ENCODE peak calls at places on chromosome 15, in five cellular contexts. S, M, J, T and X are unnamed samples.

GRCh38 chr15:90358124-90359033 is 6.3 kb downstream of the ZNF774 start:
- DNase-seq in S (no peak), M (no peak), J (no peak), T (peak), X (no peak)

GRCh38 chr15:77402740-77403379 is 17.0 kb downstream of the PEAK1 start:
- DNase-seq in S (no peak), M (no peak), J (no peak), T (no peak), X (no peak)

GRCh38 chr15:68427366-68427765 is 4.6 kb downstream of the ITGA11 start:
- DNase-seq in S (no peak), M (no peak), J (no peak), T (no peak), X (no peak)

GRCh38 chr15:29822685-29823459 is 604 bp upstream of the TJP1 start:
- DNase-seq in S (peak), M (peak), J (peak), T (no peak), X (peak)

GRCh38 chr15:62063851-62064635 is 2.7 kb upstream of the C2CD4A start:
- DNase-seq in S (no peak), M (no peak), J (no peak), T (no peak), X (no peak)

GRCh38 chr15:77030928-77031375 is 36.0 kb downstream of the PSTPIP1 start:
- DNase-seq in S (peak), M (peak), J (no peak), T (no peak), X (no peak)

GRCh38 chr15:23035964-23036566 is 3.3 kb downstream of the TUBGCP5 start:
- DNase-seq in S (no peak), M (no peak), J (no peak), T (peak), X (no peak)

GRCh38 chr15:69903476-69904295 is 194.0 kb downstream of the TLE3 start:
- DNase-seq in S (no peak), M (no peak), J (no peak), T (no peak), X (no peak)

GRCh38 chr15:89912145-89912673 is 543 bp downstream of the ARPIN start:
- DNase-seq in S (no peak), M (peak), J (peak), T (no peak), X (peak)

GRCh38 chr15:39628131-39628482 is 47.2 kb downstream of the THBS1 start:
- DNase-seq in S (no peak), M (no peak), J (no peak), T (no peak), X (peak)

GRCh38 chr15:85479071-85479647 is 98.8 kb downstream of the AKAP13 start:
- DNase-seq in S (no peak), M (no peak), J (no peak), T (no peak), X (no peak)

GRCh38 chr15:57319226-57319918 is 56.9 kb upstream of the CGNL1 start:
- DNase-seq in S (no peak), M (peak), J (no peak), T (no peak), X (no peak)

GRCh38 chr15:25770618-25771369 is 92.3 kb downstream of the ATP10A start:
- DNase-seq in S (no peak), M (peak), J (no peak), T (no peak), X (no peak)

GRCh38 chr15:90006217-90007088 is 5.3 kb downstream of the ZNF710 start:
- DNase-seq in S (no peak), M (no peak), J (no peak), T (no peak), X (no peak)

GRCh38 chr15:57992761-57993295 is 72.7 kb downstream of the ALDH1A2 start:
- DNase-seq in S (no peak), M (no peak), J (no peak), T (no peak), X (no peak)

GRCh38 chr15:26125664-26126063 is 262.5 kb upstream of the ATP10A start:
- DNase-seq in S (no peak), M (no peak), J (no peak), T (no peak), X (no peak)

GRCh38 chr15:52236015-52236414 is 44.8 kb upstream of the GNB5 start:
- DNase-seq in S (no peak), M (no peak), J (no peak), T (peak), X (no peak)

GRCh38 chr15:100224206-100225185 is 117.3 kb downstream of the ADAMTS17 start:
- DNase-seq in S (no peak), M (no peak), J (peak), T (peak), X (no peak)

GRCh38 chr15:79129235-79129634 is 38.7 kb upstream of the RASGRF1 start:
- DNase-seq in S (no peak), M (no peak), J (no peak), T (no peak), X (no peak)

GRCh38 chr15:90581771-90582471 is 52.2 kb downstream of the CRTC3 start:
- DNase-seq in S (no peak), M (no peak), J (no peak), T (no peak), X (no peak)

GRCh38 chr15:47750030-47750739 is 32.9 kb downstream of the SEMA6D start:
- DNase-seq in S (no peak), M (no peak), J (no peak), T (no peak), X (no peak)

GRCh38 chr15:72445426-72445825 is 28.7 kb upstream of the ARIH1 start:
- DNase-seq in S (no peak), M (no peak), J (no peak), T (no peak), X (no peak)

GRCh38 chr15:67997996-67998395 is 56.1 kb upstream of the PIAS1 start:
- DNase-seq in S (no peak), M (no peak), J (no peak), T (peak), X (no peak)

GRCh38 chr15:85329561-85330421 is 50.6 kb upstream of the AKAP13 start:
- DNase-seq in S (no peak), M (no peak), J (no peak), T (peak), X (no peak)

GRCh38 chr15:79610021-79610420 is 177.9 kb downstream of the MINAR1 start:
- DNase-seq in S (no peak), M (no peak), J (no peak), T (no peak), X (no peak)

GRCh38 chr15:34973512-34973911 is 4.0 kb upstream of the AQR start:
- DNase-seq in S (no peak), M (no peak), J (no peak), T (no peak), X (no peak)

GRCh38 chr15:78298983-78299301 is 467 bp downstream of the SKIC8 start:
- DNase-seq in S (no peak), M (no peak), J (no peak), T (peak), X (no peak)

GRCh38 chr15:33149919-33150318 is 44.6 kb downstream of the FMN1 start:
- DNase-seq in S (no peak), M (no peak), J (no peak), T (no peak), X (no peak)

GRCh38 chr15:46091860-46092450 is 457.1 kb downstream of the SQOR start:
- DNase-seq in S (no peak), M (no peak), J (no peak), T (peak), X (peak)

GRCh38 chr15:64622410-64623260 is 152.8 kb downstream of the RBPMS2 start:
- DNase-seq in S (no peak), M (no peak), J (no peak), T (no peak), X (no peak)

GRCh38 chr15:101498731-101499480 is 9.4 kb upstream of the PCSK6 start:
- DNase-seq in S (no peak), M (no peak), J (no peak), T (no peak), X (no peak)

GRCh38 chr15:37289109-37289765 is 188.9 kb upstream of the MEIS2 start:
- DNase-seq in S (no peak), M (no peak), J (no peak), T (peak), X (no peak)

GRCh38 chr15:100999369-100999768 is 80.2 kb downstream of the LRRK1 start:
- DNase-seq in S (no peak), M (no peak), J (no peak), T (no peak), X (no peak)

GRCh38 chr15:57784081-57784488 is 77.6 kb downstream of the POLR2M start:
- DNase-seq in S (no peak), M (no peak), J (no peak), T (no peak), X (peak)

GRCh38 chr15:70299931-70300858 is 202.5 kb upstream of the TLE3 start:
- DNase-seq in S (no peak), M (no peak), J (no peak), T (no peak), X (no peak)

GRCh38 chr15:59594493-59594942 is 17.1 kb upstream of the GCNT3 start:
- DNase-seq in S (no peak), M (no peak), J (no peak), T (no peak), X (no peak)

GRCh38 chr15:99155961-99156443 is 51.1 kb downstream of the SYNM start:
- DNase-seq in S (no peak), M (no peak), J (no peak), T (peak), X (no peak)

GRCh38 chr15:84818221-84819131 is 1.3 kb downstream of the ALPK3 start:
- DNase-seq in S (no peak), M (no peak), J (no peak), T (no peak), X (peak)

GRCh38 chr15:41284425-41285177 is 47.8 kb downstream of the OIP5 start:
- DNase-seq in S (no peak), M (no peak), J (no peak), T (peak), X (peak)
- H3K4me3 ChIP-seq in S (peak), M (peak), J (peak), T (peak), X (peak)

GRCh38 chr15:63135804-63136203 is 14.1 kb downstream of the LACTB start:
- DNase-seq in S (no peak), M (no peak), J (no peak), T (peak), X (no peak)
- H3K4me3 ChIP-seq in S (no peak), M (no peak), J (no peak), T (no peak), X (no peak)

GRCh38 chr15:38589502-38589901 is 24.9 kb upstream of the RASGRP1 start:
- DNase-seq in S (no peak), M (no peak), J (no peak), T (peak), X (no peak)

GRCh38 chr15:38588672-38589071 is 24.1 kb upstream of the RASGRP1 start:
- DNase-seq in S (no peak), M (no peak), J (no peak), T (no peak), X (no peak)

GRCh38 chr15:38587214-38587613 is 22.6 kb upstream of the RASGRP1 start:
- DNase-seq in S (no peak), M (no peak), J (no peak), T (no peak), X (no peak)
- H3K4me3 ChIP-seq in S (no peak), M (no peak), J (no peak), T (no peak), X (no peak)

GRCh38 chr15:91849749-91850161 is 3.8 kb upstream of the SLCO3A1 start:
- DNase-seq in S (no peak), M (no peak), J (no peak), T (peak), X (no peak)
- H3K4me3 ChIP-seq in S (no peak), M (no peak), J (no peak), T (no peak), X (no peak)